ENCODE peak calls at places on chromosome 1, in four cellular contexts. I is left cardiac atrium, L is NCI-H226, Y is neural crest cell. T is an unnamed sample.

GRCh38 chr1:5632226-5632625 is 360.0 kb downstream of the NPHP4 start:
- DNase-seq in I (no peak), L (no peak), Y (no peak), T (no peak)

GRCh38 chr1:16145988-16146887 is 9.6 kb downstream of the EPHA2 start:
- DNase-seq in I (peak; percentile 87), L (peak; percentile 94), Y (peak; percentile 65), T (peak; percentile 92)

GRCh38 chr1:165114022-165114888 is 242.3 kb downstream of the LMX1A start:
- DNase-seq in I (no peak), L (peak; percentile 7), Y (peak; percentile 65), T (no peak)

GRCh38 chr1:48681476-48682305 is 95.0 kb downstream of the BEND5 start:
- DNase-seq in I (no peak), L (no peak), Y (no peak), T (no peak)

GRCh38 chr1:42801832-42802483 is 15.0 kb upstream of the ERMAP start:
- DNase-seq in I (no peak), L (no peak), Y (no peak), T (no peak)

GRCh38 chr1:37701051-37701450 is 8.7 kb downstream of the CDCA8 start:
- DNase-seq in I (no peak), L (peak; percentile 52), Y (no peak), T (no peak)

GRCh38 chr1:3669421-3669821 is 17.1 kb downstream of the TP73 start:
- DNase-seq in I (peak; percentile 20), L (no peak), Y (no peak), T (no peak)

GRCh38 chr1:2454227-2454626 is 21.9 kb upstream of the PLCH2 start:
- DNase-seq in I (no peak), L (no peak), Y (no peak), T (no peak)

GRCh38 chr1:167722152-167722869 is 529 bp downstream of the MPZL1 start:
- DNase-seq in I (no peak), L (peak; percentile 42), Y (no peak), T (no peak)

GRCh38 chr1:88175631-88176226 is 508.3 kb upstream of the PKN2 start:
- DNase-seq in I (no peak), L (no peak), Y (no peak), T (no peak)

GRCh38 chr1:228004331-228004871 is 2.4 kb upstream of the WNT3A start:
- DNase-seq in I (no peak), L (no peak), Y (no peak), T (peak; percentile 65)

GRCh38 chr1:155529109-155529508 is 33.5 kb downstream of the ASH1L start:
- DNase-seq in I (no peak), L (no peak), Y (no peak), T (no peak)

GRCh38 chr1:65278344-65279091 is 30.8 kb upstream of the DNAJC6 start:
- DNase-seq in I (no peak), L (no peak), Y (no peak), T (no peak)